ENCODE peak calls at places on chromosome 3, in five cellular contexts. Q is cardiac muscle cell, O is left ventricle myocardium inferior, L is IMR-90, G is upper lobe of right lung. R is an unnamed sample.
A peak's percentile ranks its signal among the peaks of the same experiment; 100 is the strongest.

GRCh38 chr3:188664795-188665194 is 507.0 kb upstream of the TPRG1 start:
- DNase-seq in O (no peak), Q (peak; percentile 32), G (no peak), L (no peak), R (no peak)

GRCh38 chr3:175346573-175347356 is 487.6 kb downstream of the NAALADL2 start:
- DNase-seq in G (peak; percentile 66), O (peak; percentile 41), L (peak; percentile 95), Q (peak; percentile 96), R (peak; percentile 45)

GRCh38 chr3:155086041-155086440 is 5.9 kb downstream of the MME start:
- DNase-seq in G (no peak), L (no peak), O (no peak), Q (no peak), R (no peak)

GRCh38 chr3:148309390-148310035 is 388.2 kb upstream of the AGTR1 start:
- DNase-seq in L (peak; percentile 51), Q (peak; percentile 64), G (no peak), O (no peak), R (no peak)

GRCh38 chr3:144426366-144426765 is 454.7 kb downstream of the DIPK2A start:
- DNase-seq in L (no peak), G (no peak), O (no peak), Q (no peak), R (no peak)

GRCh38 chr3:157868168-157868567 is 238.1 kb downstream of the SHOX2 start:
- DNase-seq in L (peak; percentile 6), O (no peak), Q (peak; percentile 74), G (no peak), R (no peak)

GRCh38 chr3:182843478-182843877 is 50.2 kb downstream of the ATP11B start:
- DNase-seq in O (no peak), G (no peak), L (peak; percentile 11), Q (no peak), R (no peak)

GRCh38 chr3:52518723-52519444 is 14.8 kb downstream of the NT5DC2 start:
- DNase-seq in G (peak; percentile 78), O (no peak), Q (peak; percentile 45), L (no peak), R (peak; percentile 47)

DNA sequence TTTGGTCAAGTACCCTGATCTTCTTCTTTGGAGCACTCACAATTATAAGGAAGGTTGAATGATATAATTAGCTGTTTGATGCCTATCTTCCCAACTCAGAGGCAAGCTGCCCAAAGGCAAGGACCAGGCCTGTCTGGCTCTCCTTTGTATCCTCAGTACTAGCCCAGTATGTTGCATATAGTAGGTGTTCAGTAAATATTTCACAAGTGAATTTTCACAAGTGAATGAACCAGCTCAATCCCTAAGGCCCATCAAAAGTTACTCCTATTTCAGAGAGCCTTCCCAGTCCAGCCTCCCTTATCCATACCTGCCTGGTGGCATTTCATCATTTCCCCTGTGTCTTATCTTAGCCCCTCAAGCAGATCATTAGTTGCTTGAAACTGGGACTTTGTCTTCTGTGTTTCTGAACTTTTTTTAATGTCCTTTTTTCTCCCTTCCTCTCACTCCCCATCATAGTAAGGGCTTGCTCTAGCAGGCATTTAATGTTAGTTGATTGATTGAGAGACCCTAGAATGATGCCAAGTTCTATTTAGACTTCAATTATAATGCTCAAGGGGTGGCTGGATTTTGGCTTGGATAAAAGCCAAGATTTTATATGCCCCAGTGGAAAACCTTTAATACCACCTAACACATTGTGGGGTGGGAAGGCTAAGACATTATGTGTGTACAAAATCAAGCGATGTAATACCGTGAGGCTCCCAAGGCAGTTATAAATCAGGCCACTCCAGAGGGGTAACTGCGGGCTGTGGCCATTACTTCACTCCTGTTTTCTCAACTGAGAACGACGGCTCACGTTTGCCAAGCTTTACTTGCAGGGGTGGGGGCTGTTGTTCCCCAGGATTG is 43.2 kb upstream of the BOC start:
- DNase-seq in G (no peak), Q (no peak), O (no peak), L (no peak), R (peak; percentile 69)
- H3K4me3 ChIP-seq in G (no peak overlapping the region), Q (no peak overlapping the region), O (no peak overlapping the region), L (no peak overlapping the region), R (no peak overlapping the region)

GRCh38 chr3:174168026-174168425 is 691.1 kb upstream of the NAALADL2 start:
- DNase-seq in O (no peak), L (no peak), G (no peak), Q (no peak), R (no peak)

GRCh38 chr3:174169736-174170135 is 689.4 kb upstream of the NAALADL2 start:
- DNase-seq in L (no peak), G (no peak), O (no peak), Q (no peak), R (no peak)

GRCh38 chr3:174170248-174170647 is 688.9 kb upstream of the NAALADL2 start:
- DNase-seq in Q (no peak), L (peak; percentile 10), G (no peak), O (no peak), R (no peak)

GRCh38 chr3:174168538-174169254 is 690.4 kb upstream of the NAALADL2 start:
- DNase-seq in O (no peak), Q (no peak), G (no peak), L (no peak), R (no peak)
- H3K4me1 ChIP-seq in O (no peaks in the 10 kb centered on the region), Q (no peaks in the 10 kb centered on the region), G (no peaks in the 10 kb centered on the region), L (no peaks in the 10 kb centered on the region), R (no peaks in the 10 kb centered on the region)

GRCh38 chr3:57917611-57918010 is 90.6 kb upstream of the FLNB start:
- DNase-seq in G (no peak), Q (peak; percentile 35), L (no peak), O (no peak), R (no peak)
- H3K36me3 ChIP-seq in G (peaks cover 53% of the 10 kb centered on the region), Q (peaks cover 23% of the 10 kb centered on the region), L (peaks cover 21% of the 10 kb centered on the region), O (peaks cover 98% of the 10 kb centered on the region), R (no peaks in the 10 kb centered on the region)

GRCh38 chr3:129795596-129795995 is 97.9 kb downstream of the TMCC1 start:
- DNase-seq in O (no peak), L (peak; percentile 36), G (no peak), Q (no peak), R (no peak)

GRCh38 chr3:129793947-129794318 is 99.6 kb downstream of the TMCC1 start:
- DNase-seq in Q (no peak), G (no peak), O (no peak), L (no peak), R (no peak)

GRCh38 chr3:129796146-129796545 is 97.4 kb downstream of the TMCC1 start:
- DNase-seq in L (no peak), Q (no peak), G (no peak), O (no peak), R (no peak)

GRCh38 chr3:129793356-129793755 is 100.2 kb downstream of the TMCC1 start:
- DNase-seq in O (no peak), Q (peak; percentile 37), G (no peak), L (no peak), R (no peak)

DNA sequence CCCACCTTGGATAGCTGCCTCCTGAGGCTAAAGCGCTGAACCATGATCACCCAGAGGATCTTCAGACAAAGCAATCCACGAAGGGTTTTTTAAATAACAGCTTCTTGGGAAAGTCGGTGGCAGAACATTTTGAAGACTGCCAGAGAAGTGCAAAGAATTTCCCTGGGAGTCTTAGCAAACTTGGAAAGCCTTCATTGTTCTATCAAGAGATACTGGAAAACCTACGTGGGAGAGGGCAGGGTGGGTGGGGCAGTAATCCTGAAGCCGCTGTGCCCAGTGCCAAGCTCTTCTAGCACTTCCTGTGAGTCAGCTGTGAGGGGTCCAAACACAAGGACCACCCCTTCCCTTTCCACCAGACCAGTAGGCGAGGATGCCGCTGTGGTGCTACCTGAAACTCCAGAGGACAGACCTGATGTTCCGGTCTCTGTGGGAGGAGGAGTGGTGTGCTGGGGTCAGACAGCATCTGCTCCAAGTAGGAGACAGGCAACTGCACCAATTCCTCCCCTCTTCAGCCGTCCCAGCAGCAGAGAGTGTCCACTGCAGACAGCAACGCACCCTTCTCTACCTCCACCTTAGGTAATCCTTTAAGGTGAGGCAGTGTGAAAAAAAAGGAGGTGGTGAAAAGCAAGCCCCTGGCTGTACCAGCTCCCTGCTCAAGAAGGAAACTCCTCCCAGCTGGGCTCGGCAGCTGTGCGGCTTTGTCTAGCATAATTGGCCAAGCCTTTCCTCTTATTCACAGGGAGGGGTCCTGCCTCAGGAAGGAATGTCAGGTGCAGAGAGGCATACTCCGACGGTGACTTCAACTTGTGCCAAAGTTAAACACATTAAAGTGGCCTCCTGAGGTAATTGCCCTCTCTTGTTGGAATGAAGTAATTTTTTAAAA is 99.0 kb downstream of the TMCC1 start:
- DNase-seq in Q (peak; percentile 46), O (peak; percentile 22), G (peak; percentile 88), L (no peak), R (no peak)
- H3K4me3 ChIP-seq in Q (no peak overlapping the region), O (peak overlapping the region; percentile 45), G (peak overlapping the region; percentile 42), L (no peak overlapping the region), R (no peak overlapping the region)

GRCh38 chr3:172626241-172626640 is 84.6 kb downstream of the NCEH1 start:
- DNase-seq in L (peak; percentile 74), O (no peak), Q (peak; percentile 75), G (no peak), R (no peak)

GRCh38 chr3:172627057-172627809 is 83.6 kb downstream of the NCEH1 start:
- DNase-seq in O (no peak), G (no peak), L (peak; percentile 49), Q (peak; percentile 80), R (no peak)

GRCh38 chr3:172622916-172623700 is 87.8 kb downstream of the NCEH1 start:
- DNase-seq in Q (peak; percentile 70), O (no peak), L (peak; percentile 71), G (no peak), R (peak; percentile 35)

GRCh38 chr3:172624999-172625398 is 85.9 kb downstream of the NCEH1 start:
- DNase-seq in Q (no peak), G (no peak), O (no peak), L (no peak), R (no peak)

DNA sequence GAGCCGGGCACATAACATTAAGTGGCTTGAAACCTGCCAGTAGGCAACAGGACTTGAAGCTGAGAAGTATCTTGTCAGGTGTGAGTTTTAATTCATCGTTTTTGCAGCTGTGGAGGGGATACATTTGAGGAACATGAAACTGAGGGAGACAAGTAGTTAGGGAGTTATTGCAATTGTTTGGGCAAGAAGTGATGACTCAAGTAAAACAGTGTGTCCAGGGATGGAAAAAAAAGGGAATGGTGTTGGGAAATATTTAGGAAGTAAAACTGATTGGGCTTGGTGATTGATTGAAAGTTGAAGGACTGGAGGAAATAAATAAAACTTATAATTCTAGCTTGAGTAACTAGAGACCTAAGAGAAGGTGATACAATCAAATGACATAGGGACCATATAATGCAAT is 85.5 kb downstream of the NCEH1 start:
- DNase-seq in L (peak; percentile 56), G (no peak), Q (peak; percentile 56), O (no peak), R (no peak)
- H3K4me1 ChIP-seq in L (peaks cover 21% of the 10 kb centered on the region), G (peaks cover 12% of the 10 kb centered on the region), Q (no peaks in the 10 kb centered on the region), O (peaks cover 22% of the 10 kb centered on the region), R (no peaks in the 10 kb centered on the region)

GRCh38 chr3:101762041-101762646 is 16.9 kb upstream of the NXPE3 start:
- DNase-seq in L (no peak), Q (no peak), G (no peak), O (no peak), R (no peak)

DNA sequence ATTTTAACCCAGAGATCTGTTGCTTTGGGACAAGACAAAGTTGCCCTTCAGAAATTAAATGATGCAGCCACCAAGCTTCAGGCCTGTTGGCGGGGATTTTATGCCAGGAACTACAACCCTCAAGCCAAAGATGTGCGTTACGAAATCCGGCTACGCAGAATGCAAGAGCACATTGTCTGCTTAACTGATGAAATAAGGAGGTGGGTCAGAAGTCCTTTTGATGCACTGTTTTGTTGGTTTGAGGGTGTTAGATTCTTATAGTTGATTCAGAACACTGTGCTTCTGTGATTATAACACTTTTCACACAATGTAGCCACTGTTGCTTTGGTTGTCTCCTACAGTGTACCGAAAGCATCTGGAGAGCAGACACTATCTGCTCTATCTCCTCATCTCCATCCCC is 20.8 kb upstream of the NXPE3 start:
- DNase-seq in Q (peak; percentile 33), O (no peak), L (no peak), G (no peak), R (no peak)
- H3K36me3 ChIP-seq in Q (peaks cover 54% of the 10 kb centered on the region), O (peaks cover 56% of the 10 kb centered on the region), L (peaks cover 19% of the 10 kb centered on the region), G (peaks cover 46% of the 10 kb centered on the region), R (no peaks in the 10 kb centered on the region)

GRCh38 chr3:159765025-159765859 is 223.4 kb upstream of the IL12A start:
- DNase-seq in G (peak; percentile 74), O (peak; percentile 70), L (peak; percentile 98), Q (peak; percentile 94), R (peak; percentile 83)
- H3K4me3 ChIP-seq in G (peak overlapping the region; percentile 70), O (peak overlapping the region; percentile 90), L (peak overlapping the region; percentile 60), Q (peak overlapping the region; percentile 53), R (peak overlapping the region; percentile 63)

R was measured in uterus.